ENCODE peak calls at places on chromosomes 13 and 19, in eight cellular contexts. D is GM04504; N is stimulated activated CD4-positive, alpha-beta T cell treated with anti-CD3 and anti-CD28 coated beads, Interleukin-15, amount 100 ng/mL, for 24 hours; P is CD4-positive, alpha-beta T cell; R is WERI-Rb-1; J is SW 1271; G is memory B cell; U is activated T-cell treated with anti-CD3 and anti-CD28 coated beads for 48 hours. V is an unnamed sample.

GRCh38 chr13:43551897-43552456 is 234.8 kb downstream of the ENOX1 start:
- DNase-seq in J (no peak), R (no peak), U (no peak), N (no peak), G (no peak), D (no peak), P (no peak), V (no peak)

GRCh38 chr13:45004096-45004495 is 14.8 kb downstream of the GPALPP1 start:
- DNase-seq in N (no peak), J (no peak), G (no peak), U (no peak), P (no peak), D (no peak), R (no peak), V (no peak)

GRCh38 chr19:1141944-1142343 is 32.1 kb downstream of the SBNO2 start:
- DNase-seq in G (no peak), J (no peak), P (no peak), N (no peak), D (no peak), U (no peak), R (no peak), V (no peak)

GRCh38 chr13:73059460-73060250 is 850 bp downstream of the KLF5 start:
- DNase-seq in R (peak), N (peak), G (peak), D (no peak), U (peak), P (peak), J (no peak), V (peak)

GRCh38 chr19:50320596-50320995 is 8.6 kb downstream of the KCNC3 start:
- DNase-seq in P (no peak), U (no peak), D (no peak), N (no peak), R (no peak), G (no peak), J (no peak), V (no peak)

GRCh38 chr19:44800461-44800860 is 8.4 kb upstream of the BCAM start:
- DNase-seq in U (peak), J (peak), N (peak), R (peak), P (peak), D (peak), G (peak), V (peak)

GRCh38 chr19:18006895-18007604 is 920 bp upstream of the ARRDC2 start:
- DNase-seq in R (peak), P (peak), U (peak), J (peak), D (peak), G (peak), N (peak), V (peak)

GRCh38 chr13:34340534-34340933 is 522.6 kb downstream of the RFC3 start:
- DNase-seq in R (no peak), P (no peak), G (no peak), N (no peak), D (no peak), U (no peak), J (no peak), V (no peak)

GRCh38 chr13:40639226-40639681 is 27.2 kb downstream of the FOXO1 start:
- DNase-seq in J (no peak), P (no peak), D (no peak), R (no peak), G (no peak), N (no peak), U (no peak), V (no peak)

GRCh38 chr19:40800339-40800996 is 1.5 kb downstream of the EGLN2 start:
- DNase-seq in R (no peak), N (no peak), D (no peak), U (no peak), J (no peak), P (no peak), G (no peak), V (no peak)

GRCh38 chr13:113323869-113324268 is 26.8 kb downstream of the LAMP1 start:
- DNase-seq in R (no peak), J (no peak), N (no peak), P (no peak), G (no peak), U (no peak), D (no peak), V (no peak)

GRCh38 chr13:49649244-49649962 is 21.1 kb downstream of the ARL11 start:
- DNase-seq in P (no peak), D (no peak), G (no peak), J (peak), U (no peak), R (no peak), N (no peak), V (no peak)

GRCh38 chr19:2014731-2015610 is 543 bp downstream of the BTBD2 start:
- DNase-seq in P (peak), G (no peak), R (no peak), J (no peak), N (peak), D (no peak), U (peak), V (peak)

GRCh38 chr19:45577111-45577905 is 7.3 kb downstream of the OPA3 start:
- DNase-seq in J (peak), R (peak), N (no peak), U (no peak), D (peak), P (no peak), G (no peak), V (no peak)

GRCh38 chr13:74070513-74070912 is 63.7 kb downstream of the KLF12 start:
- DNase-seq in D (no peak), U (no peak), R (no peak), G (no peak), P (no peak), J (no peak), N (no peak), V (no peak)

GRCh38 chr13:66831317-66831716 is 398.8 kb downstream of the PCDH9 start:
- DNase-seq in D (no peak), G (no peak), R (no peak), N (no peak), J (no peak), U (no peak), P (no peak), V (no peak)

GRCh38 chr13:60043262-60043661 is 120.5 kb downstream of the DIAPH3 start:
- DNase-seq in U (no peak), J (no peak), G (no peak), N (no peak), D (peak), P (no peak), R (no peak), V (no peak)

GRCh38 chr13:93819331-93819730 is 592.7 kb downstream of the GPC6 start:
- DNase-seq in R (no peak), U (no peak), N (no peak), J (no peak), G (no peak), D (no peak), P (no peak), V (no peak)

GRCh38 chr13:18948012-18948663 is 233.5 kb downstream of the TUBA3C start:
- DNase-seq in U (no peak), D (no peak), P (no peak), G (no peak), R (no peak), N (no peak), J (no peak), V (no peak)

GRCh38 chr13:55572862-55573261 is 1567.9 kb upstream of the PRR20A start:
- DNase-seq in U (no peak), N (no peak), R (no peak), G (no peak), D (no peak), J (no peak), P (no peak), V (no peak)

GRCh38 chr19:3471954-3472655 is 8.2 kb downstream of the SMIM24 start:
- DNase-seq in U (no peak), R (peak), N (peak), J (no peak), P (peak), G (peak), D (no peak), V (no peak)

GRCh38 chr13:95498886-95499285 is 53.6 kb upstream of the CLDN10 start:
- DNase-seq in J (no peak), P (no peak), R (no peak), D (no peak), N (no peak), G (no peak), U (no peak), V (no peak)

GRCh38 chr19:6721113-6721474 is 644 bp upstream of the C3 start:
- DNase-seq in U (no peak), J (no peak), R (no peak), G (no peak), P (no peak), D (no peak), N (no peak), V (no peak)

GRCh38 chr19:7358102-7358597 is 9.4 kb downstream of the ARHGEF18 start:
- DNase-seq in D (no peak), R (no peak), P (no peak), N (no peak), J (no peak), G (no peak), U (no peak), V (no peak)

GRCh38 chr19:50896591-50897190 is 14.5 kb downstream of the KLK4 start:
- DNase-seq in P (no peak), U (peak), J (no peak), N (peak), D (peak), R (peak), G (peak), V (peak)

GRCh38 chr13:36297259-36297599 is 385 bp downstream of the CCDC169 start:
- DNase-seq in J (peak), U (no peak), P (no peak), N (no peak), R (no peak), D (no peak), G (no peak), V (no peak)

GRCh38 chr13:33446821-33447481 is 161.4 kb upstream of the STARD13 start:
- DNase-seq in U (no peak), G (no peak), N (no peak), P (no peak), R (no peak), D (peak), J (no peak), V (no peak)

GRCh38 chr19:681029-681626 is 4.9 kb downstream of the FSTL3 start:
- DNase-seq in J (no peak), N (peak), G (no peak), D (peak), U (no peak), P (no peak), R (peak), V (peak)

GRCh38 chr19:54473071-54473941 is at the start of gene CDC42EP5:
- DNase-seq in D (peak), P (no peak), U (no peak), G (no peak), R (no peak), J (no peak), N (no peak), V (no peak)

GRCh38 chr19:5891938-5892771 is 11.4 kb downstream of the NDUFA11 start:
- DNase-seq in R (peak), N (peak), D (no peak), J (peak), P (peak), G (no peak), U (no peak), V (no peak)

GRCh38 chr19:8194528-8195275 is 14.5 kb upstream of the CERS4 start:
- DNase-seq in R (peak), U (no peak), D (no peak), J (no peak), G (peak), N (peak), P (peak), V (no peak)